ENCODE peak calls at places on chromosome 21, in seven cellular contexts. One of them, this sample, is unnamed.

GRCh38 chr21:36860736-36861594 is 105.5 kb downstream of the HLCS start:
- DNase-seq in DND-41: no peak
- DNase-seq in cardiac fibroblast: peak
- DNase-seq in stomach: no peak
- DNase-seq in astrocyte of the spinal cord: peak
- DNase-seq in Peyer's patch: no peak
- DNase-seq in fibroblast of mammary gland: no peak
- DNase-seq in this sample: no peak

GRCh38 chr21:36549470-36549869 is 69.5 kb upstream of the CLDN14 start:
- DNase-seq in DND-41: no peak
- DNase-seq in cardiac fibroblast: no peak
- DNase-seq in stomach: no peak
- DNase-seq in astrocyte of the spinal cord: no peak
- DNase-seq in Peyer's patch: no peak
- DNase-seq in fibroblast of mammary gland: no peak
- DNase-seq in this sample: no peak

GRCh38 chr21:17921579-17922530 is 102.7 kb upstream of the C21orf91 start:
- DNase-seq in DND-41: no peak
- DNase-seq in cardiac fibroblast: peak
- DNase-seq in stomach: no peak
- DNase-seq in astrocyte of the spinal cord: peak
- DNase-seq in Peyer's patch: no peak
- DNase-seq in fibroblast of mammary gland: peak
- DNase-seq in this sample: no peak

GRCh38 chr21:46626536-46627302 is 8.8 kb upstream of the PRMT2 start:
- DNase-seq in DND-41: no peak
- DNase-seq in cardiac fibroblast: no peak
- DNase-seq in stomach: no peak
- DNase-seq in astrocyte of the spinal cord: no peak
- DNase-seq in Peyer's patch: no peak
- DNase-seq in fibroblast of mammary gland: no peak
- DNase-seq in this sample: no peak

GRCh38 chr21:20396798-20397197 is 601.4 kb upstream of the NCAM2 start:
- DNase-seq in DND-41: no peak
- DNase-seq in cardiac fibroblast: no peak
- DNase-seq in stomach: no peak
- DNase-seq in astrocyte of the spinal cord: no peak
- DNase-seq in Peyer's patch: no peak
- DNase-seq in fibroblast of mammary gland: no peak
- DNase-seq in this sample: no peak

GRCh38 chr21:14591882-14592281 is 45.8 kb upstream of the SAMSN1 start:
- DNase-seq in DND-41: no peak
- DNase-seq in cardiac fibroblast: peak
- DNase-seq in stomach: peak
- DNase-seq in astrocyte of the spinal cord: peak
- DNase-seq in Peyer's patch: no peak
- DNase-seq in fibroblast of mammary gland: peak
- DNase-seq in this sample: peak

GRCh38 chr21:44425307-44425894 is 29.9 kb upstream of the LRRC3 start:
- DNase-seq in DND-41: no peak
- DNase-seq in cardiac fibroblast: no peak
- DNase-seq in stomach: no peak
- DNase-seq in astrocyte of the spinal cord: no peak
- DNase-seq in Peyer's patch: peak
- DNase-seq in fibroblast of mammary gland: no peak
- DNase-seq in this sample: no peak

GRCh38 chr21:37712204-37712934 is 203.9 kb downstream of the KCNJ6 start:
- DNase-seq in DND-41: peak
- DNase-seq in cardiac fibroblast: peak
- DNase-seq in stomach: peak
- DNase-seq in astrocyte of the spinal cord: peak
- DNase-seq in Peyer's patch: peak
- DNase-seq in fibroblast of mammary gland: peak
- DNase-seq in this sample: peak

GRCh38 chr21:17250651-17251294 is 262.1 kb upstream of the CXADR start:
- DNase-seq in DND-41: no peak
- DNase-seq in cardiac fibroblast: no peak
- DNase-seq in stomach: no peak
- DNase-seq in astrocyte of the spinal cord: peak
- DNase-seq in Peyer's patch: no peak
- DNase-seq in fibroblast of mammary gland: peak
- DNase-seq in this sample: no peak

GRCh38 chr21:43743934-43744333 is 25.0 kb downstream of the PDXK start:
- DNase-seq in DND-41: no peak
- DNase-seq in cardiac fibroblast: no peak
- DNase-seq in stomach: no peak
- DNase-seq in astrocyte of the spinal cord: no peak
- DNase-seq in Peyer's patch: no peak
- DNase-seq in fibroblast of mammary gland: no peak
- DNase-seq in this sample: no peak

GRCh38 chr21:26154776-26155175 is 15.8 kb downstream of the APP start:
- DNase-seq in DND-41: no peak
- DNase-seq in cardiac fibroblast: no peak
- DNase-seq in stomach: no peak
- DNase-seq in astrocyte of the spinal cord: no peak
- DNase-seq in Peyer's patch: no peak
- DNase-seq in fibroblast of mammary gland: no peak
- DNase-seq in this sample: no peak

GRCh38 chr21:42002421-42002958 is 7.7 kb downstream of the ZBTB21 start:
- DNase-seq in DND-41: no peak
- DNase-seq in cardiac fibroblast: peak
- DNase-seq in stomach: no peak
- DNase-seq in astrocyte of the spinal cord: peak
- DNase-seq in Peyer's patch: no peak
- DNase-seq in fibroblast of mammary gland: peak
- DNase-seq in this sample: peak

DNA sequence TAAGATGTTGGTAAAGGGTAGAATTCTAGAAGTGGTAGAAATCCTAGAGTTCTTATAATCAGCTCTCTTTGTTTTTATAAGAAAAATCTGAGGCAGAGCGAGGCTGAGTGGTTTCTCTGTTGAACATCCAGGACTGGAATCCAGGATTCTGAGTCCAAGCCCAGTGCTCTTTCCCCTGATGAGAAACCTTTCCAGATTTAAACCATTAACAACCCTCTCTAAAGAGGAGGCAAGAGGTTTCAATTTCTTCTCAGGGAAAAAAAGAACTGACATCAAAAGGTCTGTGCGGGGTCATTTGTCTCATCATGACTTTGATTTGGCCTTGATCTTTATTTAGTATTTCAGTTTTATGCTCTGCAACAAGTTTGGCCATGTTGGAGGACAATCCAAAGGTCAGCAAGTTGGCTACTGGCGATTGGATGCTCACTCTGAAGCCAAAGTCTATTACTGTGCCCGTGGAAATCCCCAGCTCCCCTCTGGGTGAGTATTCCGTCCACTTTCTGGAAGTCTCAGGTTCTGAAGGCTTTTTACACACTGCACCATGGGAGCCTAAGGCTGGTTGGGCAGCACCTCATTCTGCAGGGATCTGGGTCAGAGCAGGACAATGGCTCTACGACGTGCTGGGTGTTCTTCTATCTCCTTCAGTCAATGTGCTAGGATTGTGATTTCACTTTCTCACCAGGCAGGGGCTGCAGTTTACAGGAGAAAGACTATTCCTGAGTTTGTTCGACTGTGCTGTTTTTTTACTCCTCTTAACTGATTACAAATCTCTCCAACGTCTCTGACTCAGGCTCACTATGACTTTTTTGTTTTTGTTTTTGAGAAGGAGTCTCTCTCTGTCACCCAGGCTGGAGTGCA is 18.9 kb upstream of the CCT8 start:
- DNase-seq in DND-41: no peak
- DNase-seq in cardiac fibroblast: peak
- DNase-seq in stomach: no peak
- DNase-seq in astrocyte of the spinal cord: peak
- DNase-seq in Peyer's patch: no peak
- DNase-seq in fibroblast of mammary gland: peak
- DNase-seq in this sample: no peak
- TF ChIP-seq CTCF in DND-41: peak
- TF ChIP-seq CTCF in cardiac fibroblast: peak
- TF ChIP-seq CTCF in stomach: no peak
- TF ChIP-seq CTCF in astrocyte of the spinal cord: peak
- TF ChIP-seq CTCF in Peyer's patch: no peak
- TF ChIP-seq CTCF in fibroblast of mammary gland: peak
- TF ChIP-seq CTCF in this sample: no peak

GRCh38 chr21:34836933-34837505 is 168.2 kb downstream of the CLIC6 start:
- DNase-seq in DND-41: no peak
- DNase-seq in cardiac fibroblast: no peak
- DNase-seq in stomach: no peak
- DNase-seq in astrocyte of the spinal cord: no peak
- DNase-seq in Peyer's patch: no peak
- DNase-seq in fibroblast of mammary gland: peak
- DNase-seq in this sample: no peak
- H3K4me3 ChIP-seq in DND-41: no peak
- H3K4me3 ChIP-seq in cardiac fibroblast: peak
- H3K4me3 ChIP-seq in stomach: no peak
- H3K4me3 ChIP-seq in astrocyte of the spinal cord: peak
- H3K4me3 ChIP-seq in Peyer's patch: no peak
- H3K4me3 ChIP-seq in fibroblast of mammary gland: peak
- H3K4me3 ChIP-seq in this sample: no peak

GRCh38 chr21:28884976-28885852 is 107.5 kb downstream of the LTN1 start:
- DNase-seq in DND-41: peak
- DNase-seq in cardiac fibroblast: peak
- DNase-seq in stomach: peak
- DNase-seq in astrocyte of the spinal cord: peak
- DNase-seq in Peyer's patch: peak
- DNase-seq in fibroblast of mammary gland: peak
- DNase-seq in this sample: peak
- TF ChIP-seq CTCF in DND-41: no peak
- TF ChIP-seq CTCF in cardiac fibroblast: no peak
- TF ChIP-seq CTCF in stomach: no peak
- TF ChIP-seq CTCF in astrocyte of the spinal cord: no peak
- TF ChIP-seq CTCF in Peyer's patch: no peak
- TF ChIP-seq CTCF in fibroblast of mammary gland: no peak
- TF ChIP-seq CTCF in this sample: no peak

DNA sequence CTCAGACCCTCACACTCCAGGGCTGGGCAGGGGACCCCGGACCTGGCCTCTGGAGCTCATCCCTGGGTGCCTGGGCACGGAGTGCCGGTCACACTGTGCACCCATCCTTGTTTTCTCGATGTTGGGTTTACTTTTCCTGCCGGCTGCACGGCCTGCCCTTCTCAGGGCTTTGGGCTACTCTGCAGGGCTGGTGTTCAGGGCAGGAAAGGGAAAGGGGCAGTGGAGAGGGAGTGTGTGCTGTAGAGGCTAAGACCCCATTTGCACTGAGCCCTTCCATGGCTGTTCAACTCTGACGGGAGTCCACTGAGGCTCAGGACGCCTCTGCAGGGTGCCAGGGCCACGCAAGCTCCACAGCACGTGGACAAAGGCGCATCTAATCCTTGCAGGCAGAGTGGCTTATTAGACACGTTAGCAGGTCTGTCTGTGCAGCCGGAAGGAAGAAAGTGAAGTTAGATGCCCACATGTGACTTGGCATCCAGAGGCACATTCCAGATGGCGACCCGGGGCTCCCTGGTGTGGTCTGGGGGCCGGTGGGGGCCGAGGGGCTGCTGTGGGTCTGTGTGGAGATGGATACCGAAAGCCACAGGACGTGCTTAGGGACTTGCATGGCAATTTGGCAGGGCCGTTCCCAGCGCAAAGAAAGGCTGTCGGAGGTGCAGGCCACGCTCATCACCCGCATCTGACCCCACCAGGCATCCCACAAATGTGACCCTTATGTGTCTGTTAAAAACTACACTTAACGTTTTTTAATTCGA is 33.6 kb downstream of the COL18A1 start:
- DNase-seq in DND-41: no peak
- DNase-seq in cardiac fibroblast: no peak
- DNase-seq in stomach: no peak
- DNase-seq in astrocyte of the spinal cord: no peak
- DNase-seq in Peyer's patch: no peak
- DNase-seq in fibroblast of mammary gland: no peak
- DNase-seq in this sample: no peak
- H3K4me3 ChIP-seq in DND-41: no peak
- H3K4me3 ChIP-seq in cardiac fibroblast: no peak
- H3K4me3 ChIP-seq in stomach: peak
- H3K4me3 ChIP-seq in astrocyte of the spinal cord: no peak
- H3K4me3 ChIP-seq in Peyer's patch: no peak
- H3K4me3 ChIP-seq in fibroblast of mammary gland: peak
- H3K4me3 ChIP-seq in this sample: no peak

GRCh38 chr21:33479679-33480480 is at the start of gene TMEM50B:
- DNase-seq in DND-41: peak
- DNase-seq in cardiac fibroblast: peak
- DNase-seq in stomach: peak
- DNase-seq in astrocyte of the spinal cord: peak
- DNase-seq in Peyer's patch: peak
- DNase-seq in fibroblast of mammary gland: peak
- DNase-seq in this sample: peak
- TF ChIP-seq CTCF in DND-41: peak
- TF ChIP-seq CTCF in cardiac fibroblast: peak
- TF ChIP-seq CTCF in stomach: no peak
- TF ChIP-seq CTCF in astrocyte of the spinal cord: peak
- TF ChIP-seq CTCF in Peyer's patch: peak
- TF ChIP-seq CTCF in fibroblast of mammary gland: peak
- TF ChIP-seq CTCF in this sample: peak

This sample was measured in GM12865.